ENCODE peak calls at places on chromosomes 13 and 19, in seven cellular contexts. M, S, G, F, T, J and A are unnamed samples.

GRCh38 chr19:37930416-37930815 is 23.4 kb downstream of the SIPA1L3 start:
- DNase-seq in M (no peak), S (no peak), G (no peak), F (no peak), T (peak), J (no peak), A (no peak)

GRCh38 chr19:339262-339887 is 5.2 kb downstream of the MIER2 start:
- DNase-seq in M (no peak), S (no peak), G (no peak), F (no peak), T (no peak), J (no peak), A (no peak)

GRCh38 chr13:100589178-100589725 is 663 bp upstream of the GGACT start:
- DNase-seq in M (no peak), S (no peak), G (no peak), F (no peak), T (no peak), J (no peak), A (no peak)

GRCh38 chr13:113820813-113821651 is 42.8 kb downstream of the GAS6 start:
- DNase-seq in M (peak), S (peak), G (peak), F (peak), T (peak), J (peak), A (peak)

GRCh38 chr19:16258440-16258903 is 60.8 kb downstream of the AP1M1 start:
- DNase-seq in M (peak), S (no peak), G (peak), F (no peak), T (peak), J (no peak), A (no peak)

GRCh38 chr13:111239754-111240670 is 80.4 kb upstream of the TEX29 start:
- DNase-seq in M (no peak), S (no peak), G (no peak), F (no peak), T (no peak), J (no peak), A (no peak)

GRCh38 chr13:59478908-59479307 is 684.8 kb downstream of the DIAPH3 start:
- DNase-seq in M (no peak), S (no peak), G (no peak), F (no peak), T (no peak), J (no peak), A (no peak)

GRCh38 chr19:40530091-40530901 is 46.4 kb upstream of the SHKBP1 start:
- DNase-seq in M (no peak), S (no peak), G (no peak), F (no peak), T (peak), J (peak), A (no peak)

GRCh38 chr13:84951128-84951527 is 848.1 kb downstream of the SLITRK6 start:
- DNase-seq in M (no peak), S (peak), G (no peak), F (no peak), T (no peak), J (no peak), A (no peak)

GRCh38 chr13:107450931-107451330 is 764.4 kb downstream of the LIG4 start:
- DNase-seq in M (peak), S (no peak), G (peak), F (no peak), T (no peak), J (no peak), A (peak)

GRCh38 chr19:23762884-23763711 is 4.4 kb upstream of the ZNF681 start:
- DNase-seq in M (peak), S (peak), G (peak), F (no peak), T (peak), J (peak), A (peak)

GRCh38 chr19:40716031-40716654 is 543 bp downstream of the COQ8B start:
- DNase-seq in M (no peak), S (peak), G (peak), F (peak), T (peak), J (peak), A (peak)

GRCh38 chr13:54387607-54388006 is 1359.0 kb downstream of the OLFM4 start:
- DNase-seq in M (no peak), S (no peak), G (no peak), F (no peak), T (no peak), J (no peak), A (no peak)

GRCh38 chr19:8576273-8576993 is 809 bp downstream of the MYO1F start:
- DNase-seq in M (no peak), S (no peak), G (no peak), F (no peak), T (no peak), J (peak), A (no peak)

GRCh38 chr13:23752111-23753001 is 136.8 kb downstream of the MIPEP start:
- DNase-seq in M (no peak), S (peak), G (no peak), F (no peak), T (no peak), J (no peak), A (no peak)

GRCh38 chr13:19634129-19634740 is 776 bp downstream of the MPHOSPH8 start:
- DNase-seq in M (no peak), S (peak), G (no peak), F (no peak), T (peak), J (peak), A (no peak)

GRCh38 chr13:77828815-77829214 is 89.8 kb downstream of the EDNRB start:
- DNase-seq in M (no peak), S (no peak), G (no peak), F (no peak), T (no peak), J (no peak), A (no peak)

GRCh38 chr13:29513002-29513980 is 82.2 kb downstream of the SLC7A1 start:
- DNase-seq in M (no peak), S (no peak), G (no peak), F (no peak), T (no peak), J (no peak), A (no peak)

GRCh38 chr19:37778613-37779138 is 710 bp downstream of the ZNF573 start:
- DNase-seq in M (no peak), S (peak), G (no peak), F (no peak), T (no peak), J (no peak), A (peak)

GRCh38 chr13:76764429-76764828 is 121.8 kb downstream of the KCTD12 start:
- DNase-seq in M (peak), S (peak), G (peak), F (no peak), T (peak), J (peak), A (no peak)

GRCh38 chr19:46976845-46977320 is 42.8 kb upstream of the NPAS1 start:
- DNase-seq in M (peak), S (no peak), G (peak), F (no peak), T (no peak), J (no peak), A (peak)

GRCh38 chr13:78999494-78999893 is 340.5 kb upstream of the OBI1 start:
- DNase-seq in M (no peak), S (no peak), G (no peak), F (no peak), T (no peak), J (no peak), A (no peak)

GRCh38 chr13:76791290-76791664 is 94.9 kb downstream of the KCTD12 start:
- DNase-seq in M (no peak), S (peak), G (no peak), F (no peak), T (peak), J (no peak), A (no peak)

GRCh38 chr13:105599477-105600037 is 935.9 kb downstream of the EFNB2 start:
- DNase-seq in M (no peak), S (no peak), G (no peak), F (no peak), T (no peak), J (no peak), A (no peak)

GRCh38 chr13:107476068-107476467 is 739.3 kb downstream of the LIG4 start:
- DNase-seq in M (no peak), S (no peak), G (no peak), F (no peak), T (no peak), J (no peak), A (no peak)

GRCh38 chr19:23365222-23365621 is 30.0 kb downstream of the ZNF91 start:
- DNase-seq in M (no peak), S (peak), G (no peak), F (no peak), T (no peak), J (no peak), A (no peak)

GRCh38 chr19:12112701-12113100 is 27.4 kb downstream of the ZNF20 start:
- DNase-seq in M (no peak), S (no peak), G (no peak), F (no peak), T (no peak), J (no peak), A (no peak)

GRCh38 chr19:42067315-42067888 is 2.6 kb downstream of the GRIK5 start:
- DNase-seq in M (no peak), S (no peak), G (no peak), F (no peak), T (no peak), J (no peak), A (no peak)

GRCh38 chr19:3125900-3126524 is 9.8 kb upstream of the GNA15 start:
- DNase-seq in M (peak), S (peak), G (peak), F (no peak), T (peak), J (peak), A (no peak)

GRCh38 chr13:84208251-84208650 is 326.0 kb upstream of the SLITRK1 start:
- DNase-seq in M (no peak), S (no peak), G (no peak), F (no peak), T (no peak), J (no peak), A (no peak)

GRCh38 chr19:18660939-18661338 is 22.5 kb upstream of the CRTC1 start:
- DNase-seq in M (no peak), S (no peak), G (no peak), F (no peak), T (no peak), J (no peak), A (no peak)

GRCh38 chr19:18658366-18658855 is 21.6 kb downstream of the KLHL26 start:
- DNase-seq in M (no peak), S (no peak), G (no peak), F (no peak), T (no peak), J (no peak), A (no peak)

GRCh38 chr19:18659281-18660050 is 22.6 kb downstream of the KLHL26 start:
- DNase-seq in M (peak), S (no peak), G (peak), F (no peak), T (no peak), J (peak), A (no peak)

GRCh38 chr19:18661346-18661745 is 22.1 kb upstream of the CRTC1 start:
- DNase-seq in M (no peak), S (no peak), G (no peak), F (no peak), T (no peak), J (no peak), A (no peak)

DNA sequence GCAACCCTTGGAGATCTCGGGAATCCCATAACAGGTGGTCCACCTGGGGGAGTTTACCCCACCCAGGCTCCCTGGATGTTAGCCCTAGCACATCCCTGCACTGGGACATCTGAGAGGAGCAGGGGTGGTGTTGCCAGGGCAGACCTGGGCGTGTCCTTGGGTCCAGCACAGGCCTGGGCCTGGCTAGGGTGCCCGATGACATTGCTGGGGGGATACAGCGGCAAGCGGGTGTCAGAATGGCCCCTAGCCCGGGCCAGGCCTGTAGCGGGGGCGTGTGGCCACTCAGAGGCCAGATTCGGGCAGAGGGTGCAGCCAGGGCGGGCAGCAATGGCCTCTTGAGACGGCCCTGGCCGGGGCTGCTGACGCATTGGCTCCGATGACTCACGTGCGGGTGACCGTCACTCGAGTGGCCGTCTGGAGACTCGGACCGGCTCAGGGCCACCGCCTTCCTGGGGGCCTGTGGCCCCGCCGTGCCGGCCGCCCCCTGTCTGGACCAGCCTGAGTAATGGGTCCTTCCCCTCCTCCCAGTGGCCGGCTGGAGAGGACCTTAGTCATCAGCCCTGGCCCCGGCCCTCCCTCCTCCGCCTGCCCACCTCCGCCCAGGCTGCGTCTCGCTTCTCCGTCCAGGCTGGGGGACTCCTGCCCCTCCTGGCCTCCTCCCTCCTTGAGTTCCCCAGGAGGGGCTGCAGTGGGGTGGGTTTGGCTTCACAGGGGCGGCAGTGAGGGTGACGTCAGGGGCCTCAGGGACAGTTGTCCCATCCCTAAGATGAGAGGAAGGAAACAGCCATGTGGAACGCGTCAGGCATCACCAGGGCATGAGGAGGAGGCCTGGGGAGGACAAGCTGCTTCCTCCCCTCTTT is 23.2 kb upstream of the CRTC1 start:
- DNase-seq in M (peak), S (no peak), G (peak), F (no peak), T (peak), J (peak), A (no peak)
- H3K4me3 ChIP-seq in M (peak), S (no peak), G (peak), F (no peak), T (no peak), J (no peak), A (no peak)

GRCh38 chr19:54416695-54417491 is 1.6 kb downstream of the TTYH1 start:
- DNase-seq in M (no peak), S (no peak), G (no peak), F (no peak), T (no peak), J (no peak), A (no peak)

GRCh38 chr19:54412877-54413276 is 2.4 kb upstream of the TTYH1 start:
- DNase-seq in M (no peak), S (no peak), G (no peak), F (no peak), T (no peak), J (no peak), A (no peak)

GRCh38 chr19:54414156-54414555 is 1.1 kb upstream of the TTYH1 start:
- DNase-seq in M (no peak), S (no peak), G (no peak), F (no peak), T (no peak), J (no peak), A (no peak)

GRCh38 chr19:54415901-54416621 is 797 bp downstream of the TTYH1 start:
- DNase-seq in M (no peak), S (no peak), G (no peak), F (no peak), T (no peak), J (no peak), A (no peak)

GRCh38 chr19:54415208-54415900 is at the start of gene TTYH1:
- DNase-seq in M (no peak), S (no peak), G (no peak), F (no peak), T (peak), J (no peak), A (no peak)
- TF ChIP-seq CTCF in M (no peak), S (no peak), G (peak), F (no peak), T (no peak), J (no peak), A (no peak)

DNA sequence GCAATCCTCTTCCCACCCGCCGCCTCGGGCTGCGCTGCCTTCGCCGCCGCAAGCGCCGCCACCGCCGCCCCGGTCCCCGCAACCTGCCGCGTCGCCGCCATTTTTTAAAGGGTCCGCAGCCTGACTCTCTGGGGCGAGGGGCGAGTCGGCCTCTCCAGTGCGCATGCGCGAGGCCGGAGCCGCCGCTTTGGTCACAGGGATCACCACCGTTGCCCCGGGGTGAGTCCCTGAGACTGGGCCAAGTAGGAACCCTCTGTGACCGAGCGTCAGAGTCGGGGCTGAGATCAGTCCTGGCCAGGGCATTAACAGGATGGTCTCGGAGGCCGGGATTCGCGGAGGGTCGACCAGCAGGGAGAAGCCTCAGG is 42.6 kb downstream of the ZNF146 start:
- DNase-seq in M (no peak), S (no peak), G (peak), F (no peak), T (peak), J (no peak), A (no peak)
- H3K4me3 ChIP-seq in M (peak), S (peak), G (peak), F (peak), T (peak), J (no peak), A (peak)

DNA sequence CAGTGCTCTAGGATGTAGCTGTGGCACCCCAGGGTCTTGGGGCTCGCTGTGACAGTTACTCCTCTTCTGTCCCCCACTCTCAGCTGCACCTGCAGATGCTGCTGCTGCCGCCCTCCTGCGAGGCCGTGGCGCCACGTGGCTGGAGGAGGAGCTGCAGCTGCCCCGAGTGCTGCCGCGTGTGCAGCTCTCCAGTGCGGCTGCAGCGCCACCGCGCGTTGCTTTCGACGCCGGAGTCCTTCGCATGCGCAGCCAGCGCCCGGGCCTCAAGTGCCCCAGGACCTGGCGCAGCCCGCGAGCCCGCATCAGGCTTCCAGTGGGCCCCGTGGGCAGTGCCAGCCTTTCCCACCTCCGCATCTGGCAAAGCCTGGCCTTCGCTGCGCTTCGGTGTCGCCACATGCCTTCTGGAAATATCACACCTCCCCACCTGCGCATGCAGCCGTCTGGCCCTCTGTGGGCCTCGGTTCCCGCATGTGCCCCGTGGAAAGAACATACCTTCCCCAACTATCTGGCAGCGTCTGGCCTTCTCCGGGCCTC is 692 bp upstream of the ZNF580 start:
- DNase-seq in M (peak), S (peak), G (peak), F (no peak), T (peak), J (peak), A (no peak)
- TF ChIP-seq CTCF in M (peak), S (peak), G (peak), F (peak), T (peak), J (no peak), A (peak)

DNA sequence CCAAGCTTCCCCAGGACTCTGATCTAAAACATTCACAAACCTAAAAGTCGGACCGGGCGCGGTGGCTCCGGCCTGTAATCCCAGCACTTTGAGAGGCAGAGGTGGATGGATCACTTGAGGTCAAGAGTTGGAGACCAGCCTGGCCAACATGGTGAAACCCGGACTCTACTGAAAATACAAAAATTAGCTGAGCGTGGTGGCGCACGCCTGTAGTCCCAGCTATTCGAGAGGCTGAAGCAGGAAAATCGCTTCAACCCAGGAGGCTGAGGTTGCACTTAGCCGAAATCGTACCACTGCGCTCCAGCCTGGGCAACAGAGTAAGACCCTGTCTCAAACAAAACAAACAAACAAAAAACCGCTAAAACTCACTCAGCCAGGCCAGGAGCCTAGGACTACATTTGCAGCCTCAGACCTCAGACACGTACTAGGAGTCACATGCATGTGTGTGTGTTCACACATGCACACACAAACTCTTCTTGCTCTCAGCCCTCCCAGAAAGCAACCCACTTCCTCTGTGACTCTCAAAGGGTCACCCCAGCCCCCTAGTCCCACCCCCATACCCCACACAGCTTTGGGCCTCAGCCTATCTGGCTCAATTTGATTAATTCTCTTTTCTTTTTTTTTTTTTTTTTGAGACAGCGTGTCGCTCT is 704 bp upstream of the NOTCH3 start:
- DNase-seq in M (no peak), S (no peak), G (no peak), F (no peak), T (no peak), J (no peak), A (no peak)
- H3K4me3 ChIP-seq in M (peak), S (peak), G (peak), F (no peak), T (no peak), J (no peak), A (no peak)

GRCh38 chr13:112443191-112444000 is 67.2 kb downstream of the SPACA7 start:
- DNase-seq in M (no peak), S (no peak), G (no peak), F (no peak), T (peak), J (peak), A (no peak)
- TF ChIP-seq CTCF in M (no peak), S (peak), G (no peak), F (peak), T (no peak), J (no peak), A (peak)